ENCODE peak calls at places on chromosomes 16 and 17, in eight cellular contexts. H is fibroblast of lung, U is left ventricle myocardium inferior, A is ovary, F is brain microvascular endothelial cell, C is GM23338, L is pancreas, Y is adipocyte. I is an unnamed sample. For H3K27me3, the result is how much of the 10 kb centered on the place peaks cover.

GRCh38 chr17:31581491-31581890 is 190.0 kb downstream of the RAB11FIP4 start:
- DNase-seq in H (peak), U (peak), A (no peak), F (peak), C (no peak), L (no peak), Y (peak), I (no peak)

GRCh38 chr16:58709338-58709737 is 24.8 kb upstream of the SLC38A7 start:
- DNase-seq in H (no peak), U (no peak), A (no peak), F (no peak), C (no peak), L (no peak), Y (no peak), I (no peak)

GRCh38 chr16:78648517-78648916 is 549.1 kb downstream of the WWOX start:
- DNase-seq in H (peak), U (no peak), A (no peak), F (peak), C (no peak), L (no peak), Y (no peak), I (no peak)

GRCh38 chr16:14606102-14606501 is 24.0 kb downstream of the PARN start:
- DNase-seq in H (no peak), U (no peak), A (no peak), F (no peak), C (no peak), L (no peak), Y (no peak), I (peak)

GRCh38 chr16:9091867-9092281 is 430 bp downstream of the HAPSTR1 start:
- DNase-seq in H (no peak), U (peak), A (no peak), F (peak), C (no peak), L (no peak), Y (peak), I (peak)

GRCh38 chr17:59827721-59828477 is 64.8 kb downstream of the TUBD1 start:
- DNase-seq in H (no peak), U (no peak), A (no peak), F (no peak), C (no peak), L (no peak), Y (no peak), I (no peak)

GRCh38 chr16:29708917-29709600 is 30.1 kb downstream of the QPRT start:
- DNase-seq in H (no peak), U (no peak), A (no peak), F (no peak), C (peak), L (no peak), Y (no peak), I (peak)

GRCh38 chr17:42908872-42909700 is 8.5 kb downstream of the G6PC1 start:
- DNase-seq in H (no peak), U (no peak), A (no peak), F (no peak), C (no peak), L (no peak), Y (no peak), I (no peak)

GRCh38 chr17:16915752-16916556 is 56.0 kb downstream of the TNFRSF13B start:
- DNase-seq in H (peak), U (peak), A (no peak), F (peak), C (peak), L (peak), Y (peak), I (peak)

GRCh38 chr17:61209524-61209923 is 190.1 kb upstream of the TBX2 start:
- DNase-seq in H (no peak), U (no peak), A (no peak), F (no peak), C (no peak), L (no peak), Y (no peak), I (no peak)

GRCh38 chr17:39217734-39218369 is 7.9 kb downstream of the STAC2 start:
- DNase-seq in H (no peak), U (no peak), A (no peak), F (no peak), C (no peak), L (no peak), Y (no peak), I (no peak)

GRCh38 chr16:18024566-18024965 is 312.0 kb downstream of the NPIPA8 start:
- DNase-seq in H (no peak), U (no peak), A (no peak), F (no peak), C (no peak), L (no peak), Y (no peak), I (no peak)

GRCh38 chr17:6667516-6667915 is 16.0 kb downstream of the C17orf100 start:
- DNase-seq in H (no peak), U (no peak), A (no peak), F (no peak), C (no peak), L (no peak), Y (no peak), I (no peak)

GRCh38 chr17:27578718-27579085 is 52.3 kb upstream of the LGALS9 start:
- DNase-seq in H (peak), U (no peak), A (no peak), F (no peak), C (no peak), L (no peak), Y (peak), I (no peak)

GRCh38 chr16:24054649-24055560 is 201.2 kb upstream of the CACNG3 start:
- DNase-seq in H (no peak), U (no peak), A (no peak), F (no peak), C (peak), L (no peak), Y (no peak), I (no peak)

GRCh38 chr16:27374794-27375499 is 27.0 kb upstream of the IL21R start:
- DNase-seq in H (peak), U (peak), A (peak), F (peak), C (peak), L (no peak), Y (peak), I (peak)

GRCh38 chr16:4415538-4416199 is 727 bp downstream of the CORO7 start:
- DNase-seq in H (no peak), U (peak), A (peak), F (no peak), C (peak), L (peak), Y (peak), I (peak)

GRCh38 chr16:89320717-89321501 is 103.4 kb downstream of the ZNF778 start:
- DNase-seq in H (peak), U (peak), A (no peak), F (no peak), C (peak), L (no peak), Y (no peak), I (no peak)

GRCh38 chr17:68421486-68421885 is 35.8 kb downstream of the WIPI1 start:
- DNase-seq in H (no peak), U (no peak), A (no peak), F (no peak), C (no peak), L (no peak), Y (no peak), I (no peak)

GRCh38 chr16:78325532-78325931 is 226.1 kb downstream of the WWOX start:
- DNase-seq in H (no peak), U (no peak), A (no peak), F (no peak), C (no peak), L (no peak), Y (no peak), I (no peak)

GRCh38 chr17:10226930-10227695 is 28.7 kb upstream of the GAS7 start:
- DNase-seq in H (peak), U (peak), A (no peak), F (no peak), C (peak), L (peak), Y (peak), I (peak)

GRCh38 chr17:7837375-7838290 is 3.6 kb downstream of the KDM6B start:
- DNase-seq in H (no peak), U (no peak), A (no peak), F (no peak), C (peak), L (no peak), Y (peak), I (peak)

GRCh38 chr16:51133130-51133529 is 17.9 kb downstream of the SALL1 start:
- DNase-seq in H (no peak), U (no peak), A (no peak), F (no peak), C (no peak), L (no peak), Y (no peak), I (no peak)

GRCh38 chr17:58630883-58631522 is 60.8 kb downstream of the TEX14 start:
- DNase-seq in H (no peak), U (no peak), A (peak), F (peak), C (peak), L (no peak), Y (no peak), I (no peak)

GRCh38 chr17:59846391-59847165 is 46.2 kb downstream of the TUBD1 start:
- DNase-seq in H (peak), U (peak), A (peak), F (peak), C (peak), L (no peak), Y (peak), I (no peak)

GRCh38 chr17:31321481-31321880 is at the start of gene EVI2A:
- DNase-seq in H (peak), U (no peak), A (no peak), F (peak), C (peak), L (no peak), Y (peak), I (peak)

GRCh38 chr17:62179525-62180161 is 114.6 kb upstream of the MED13 start:
- DNase-seq in H (peak), U (no peak), A (no peak), F (peak), C (no peak), L (no peak), Y (peak), I (no peak)

GRCh38 chr16:63617990-63618763 is 1503.7 kb downstream of the CDH11 start:
- DNase-seq in H (peak), U (peak), A (no peak), F (no peak), C (peak), L (peak), Y (no peak), I (no peak)

DNA sequence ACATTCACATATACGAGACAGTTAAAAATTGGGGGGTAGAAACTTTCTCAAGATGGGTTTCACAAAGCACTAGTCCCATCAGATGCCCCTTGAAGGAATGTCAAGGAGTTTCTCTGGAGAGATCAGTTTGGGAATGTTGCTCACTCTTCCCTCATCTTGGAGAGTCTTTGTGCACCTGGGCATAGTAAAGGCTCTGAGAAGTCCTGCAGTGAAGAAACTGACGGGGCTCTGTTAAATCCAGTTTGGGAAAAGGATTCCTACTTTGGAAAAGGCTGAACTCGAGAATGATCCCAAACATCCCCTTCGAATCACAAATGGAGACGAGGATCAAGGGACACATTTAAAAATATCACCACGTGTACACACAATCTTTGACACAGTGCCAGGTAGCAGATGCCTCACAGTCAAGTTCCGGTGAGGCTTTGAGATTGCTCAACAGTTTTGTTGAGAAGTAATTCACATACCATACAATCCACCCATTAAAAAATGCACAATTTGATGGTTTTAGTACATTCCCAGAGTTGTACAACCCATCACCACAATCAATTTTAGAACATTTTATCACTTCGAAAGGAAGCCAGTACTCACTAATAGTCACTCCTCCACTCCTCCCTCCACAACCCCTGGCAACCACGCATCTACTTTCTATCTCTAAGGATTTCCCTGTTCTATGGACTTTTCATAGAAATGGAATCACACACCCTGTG is 203.4 kb upstream of the FOXF1 start:
- DNase-seq in H (peak), U (no peak), A (no peak), F (no peak), C (no peak), L (no peak), Y (peak), I (no peak)
- H3K27me3 ChIP-seq in H (under half), U (half or more), A (under half), F (under half), C (under half), L (under half), Y (under half), I (under half)

DNA sequence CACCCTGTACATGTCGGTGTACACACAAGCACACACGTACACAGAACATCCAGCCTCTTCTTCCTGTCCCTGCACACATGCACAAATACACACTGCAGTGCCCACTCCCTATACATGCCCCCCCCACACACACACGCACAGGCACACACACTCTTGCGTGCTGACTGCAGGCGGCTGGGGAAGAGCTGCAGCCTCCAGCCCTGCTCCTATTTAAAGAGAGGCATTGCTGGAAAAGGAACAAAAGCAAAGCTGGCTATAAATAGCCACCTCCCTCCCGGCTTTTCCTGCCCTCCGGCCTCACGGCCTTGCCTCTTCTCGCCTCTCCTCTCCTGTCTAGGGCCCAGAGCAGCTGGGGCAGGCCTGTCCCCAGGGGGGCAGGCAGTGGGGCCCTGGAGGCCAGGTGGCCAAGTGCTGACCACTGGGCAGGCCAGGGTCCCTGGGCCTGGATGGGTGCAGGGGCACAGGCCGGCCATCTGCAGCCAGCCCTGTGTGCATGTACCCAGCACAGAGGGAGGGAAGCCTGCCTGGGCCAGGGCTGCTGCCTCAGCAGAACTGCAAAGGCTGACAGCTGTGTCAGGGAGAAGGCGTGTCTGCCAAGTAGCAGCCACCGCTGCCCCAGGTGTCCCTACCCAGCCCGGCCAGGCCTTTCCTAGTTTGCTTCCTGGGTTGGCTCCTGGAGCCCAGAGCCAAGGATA is 25.4 kb downstream of the RTN4RL1 start:
- DNase-seq in H (peak), U (peak), A (peak), F (no peak), C (peak), L (peak), Y (peak), I (peak)
- H3K4me3 ChIP-seq in H (no peak), U (peak), A (no peak), F (no peak), C (peak), L (no peak), Y (no peak), I (no peak)

GRCh38 chr17:4786111-4786491 is at the start of gene VMO1:
- DNase-seq in H (peak), U (no peak), A (no peak), F (peak), C (peak), L (peak), Y (peak), I (no peak)

GRCh38 chr17:4785311-4786110 is 653 bp downstream of the VMO1 start:
- DNase-seq in H (no peak), U (no peak), A (no peak), F (no peak), C (no peak), L (peak), Y (no peak), I (no peak)

GRCh38 chr17:4786516-4786915 is 352 bp upstream of the VMO1 start:
- DNase-seq in H (no peak), U (no peak), A (no peak), F (no peak), C (no peak), L (no peak), Y (peak), I (no peak)

GRCh38 chr17:4780325-4781010 is 5.7 kb downstream of the VMO1 start:
- DNase-seq in H (no peak), U (no peak), A (no peak), F (no peak), C (no peak), L (no peak), Y (no peak), I (no peak)

GRCh38 chr17:4782652-4783051 is 3.5 kb downstream of the VMO1 start:
- DNase-seq in H (no peak), U (no peak), A (no peak), F (no peak), C (peak), L (no peak), Y (no peak), I (no peak)
- H3K27me3 ChIP-seq in H (under half), U (half or more), A (under half), F (under half), C (under half), L (under half), Y (under half), I (under half)

DNA sequence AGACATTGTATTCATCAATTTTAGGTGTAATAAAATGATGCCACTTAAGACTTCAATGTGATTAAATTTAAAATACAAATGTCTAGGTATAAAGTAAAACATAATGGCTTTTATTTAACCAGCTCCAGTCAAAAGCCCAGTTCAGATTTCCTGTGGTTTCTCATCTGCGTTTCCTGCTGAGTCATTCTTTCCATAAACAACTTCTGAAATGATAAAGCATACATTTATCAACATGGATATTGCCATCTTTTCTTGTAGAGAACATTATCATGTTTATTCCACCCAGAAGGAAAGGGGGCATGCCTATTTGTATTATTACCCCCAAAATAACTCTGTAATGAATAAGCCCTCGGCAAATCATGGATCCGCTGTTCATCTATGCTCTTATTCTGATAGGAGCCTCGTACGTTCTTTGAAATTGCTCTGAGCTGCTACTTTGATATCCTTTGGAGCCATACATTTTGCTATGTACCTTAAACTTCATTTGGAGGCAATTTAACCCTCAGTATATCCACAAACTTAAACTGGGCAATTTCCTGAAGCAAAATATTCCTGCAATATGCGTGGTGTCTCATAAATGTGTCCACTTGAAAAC is 28.3 kb downstream of the HSBP1 start:
- DNase-seq in H (peak), U (no peak), A (no peak), F (peak), C (no peak), L (no peak), Y (peak), I (no peak)
- H3K4me3 ChIP-seq in H (no peak), U (no peak), A (no peak), F (no peak), C (no peak), L (no peak), Y (no peak), I (no peak)

DNA sequence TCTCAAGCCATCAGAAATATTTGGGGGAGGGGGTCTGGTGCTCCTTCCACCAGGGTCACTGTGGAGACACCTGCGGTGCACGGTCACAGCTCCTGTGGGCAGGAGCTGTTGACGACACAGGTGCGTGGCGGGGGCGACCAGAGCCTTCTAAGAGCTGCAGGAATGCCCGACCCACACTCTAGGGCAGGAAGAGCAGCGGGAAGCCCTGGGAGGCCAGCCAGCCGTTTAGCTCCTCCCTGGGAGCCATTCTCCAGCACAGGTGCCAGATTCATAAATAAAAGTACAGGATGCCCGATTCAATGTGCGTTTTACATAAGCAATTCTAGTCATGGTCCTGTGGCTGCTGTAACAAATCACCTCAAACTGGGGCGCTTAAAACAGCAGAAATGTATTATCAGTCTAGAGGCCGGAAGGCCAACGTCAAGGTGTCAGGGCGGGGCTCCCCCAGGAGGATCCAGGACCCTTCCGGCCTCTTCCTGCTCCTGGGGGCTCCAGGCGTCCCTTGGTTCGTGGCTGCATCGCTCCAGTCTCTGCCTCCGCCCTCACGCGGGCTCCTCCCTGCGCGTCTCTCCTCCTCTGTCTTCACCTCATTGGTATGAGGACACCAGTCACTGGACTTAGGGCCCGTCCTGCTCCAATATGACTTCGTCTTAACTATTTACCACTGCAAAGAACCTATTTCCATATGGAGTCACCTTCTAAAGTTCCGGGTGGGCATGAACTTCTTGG is 155.3 kb downstream of the FOXL1 start:
- DNase-seq in H (no peak), U (no peak), A (no peak), F (no peak), C (peak), L (no peak), Y (no peak), I (no peak)
- H3K27me3 ChIP-seq in H (under half), U (half or more), A (under half), F (under half), C (under half), L (under half), Y (half or more), I (under half)

GRCh38 chr17:75152523-75152922 is 1.8 kb downstream of the JPT1 start:
- DNase-seq in H (peak), U (no peak), A (no peak), F (no peak), C (no peak), L (no peak), Y (peak), I (no peak)
- H3K4me3 ChIP-seq in H (peak), U (peak), A (no peak), F (peak), C (peak), L (no peak), Y (peak), I (peak)